ENCODE peak calls at places on chromosomes 2 and 18, in seven cellular contexts. One of them, this sample, is unnamed.

GRCh38 chr2:157761520-157761919 is 114.6 kb downstream of the ACVR1 start:
- DNase-seq in IMR-90: peak; percentile 59
- DNase-seq in coronary artery: no peak
- DNase-seq in CD8-positive, alpha-beta T cell: no peak
- DNase-seq in heart right ventricle: no peak
- DNase-seq in OCI-LY7: no peak
- DNase-seq in RWPE1: no peak
- DNase-seq in this sample: no peak

GRCh38 chr2:167478196-167478595 is 589.9 kb downstream of the XIRP2 start:
- DNase-seq in IMR-90: no peak
- DNase-seq in CD8-positive, alpha-beta T cell: no peak
- DNase-seq in RWPE1: no peak
- DNase-seq in OCI-LY7: no peak
- DNase-seq in coronary artery: no peak
- DNase-seq in heart right ventricle: no peak
- DNase-seq in this sample: no peak

GRCh38 chr2:9779572-9780264 is 63.6 kb upstream of the TAF1B start:
- DNase-seq in IMR-90: no peak
- DNase-seq in coronary artery: no peak
- DNase-seq in heart right ventricle: no peak
- DNase-seq in OCI-LY7: peak; percentile 66
- DNase-seq in RWPE1: no peak
- DNase-seq in CD8-positive, alpha-beta T cell: no peak
- DNase-seq in this sample: no peak

GRCh38 chr2:118837067-118837466 is 10.4 kb downstream of the EN1 start:
- DNase-seq in IMR-90: no peak
- DNase-seq in coronary artery: no peak
- DNase-seq in heart right ventricle: no peak
- DNase-seq in RWPE1: no peak
- DNase-seq in OCI-LY7: no peak
- DNase-seq in CD8-positive, alpha-beta T cell: no peak
- DNase-seq in this sample: no peak

GRCh38 chr2:102632380-102633175 is 13.2 kb downstream of the SLC9A2 start:
- DNase-seq in IMR-90: no peak
- DNase-seq in OCI-LY7: no peak
- DNase-seq in CD8-positive, alpha-beta T cell: no peak
- DNase-seq in heart right ventricle: no peak
- DNase-seq in coronary artery: no peak
- DNase-seq in RWPE1: no peak
- DNase-seq in this sample: no peak

GRCh38 chr2:175003875-175004729 is 1.1 kb downstream of the CHN1 start:
- DNase-seq in CD8-positive, alpha-beta T cell: no peak
- DNase-seq in RWPE1: no peak
- DNase-seq in heart right ventricle: no peak
- DNase-seq in OCI-LY7: no peak
- DNase-seq in IMR-90: no peak
- DNase-seq in coronary artery: no peak
- DNase-seq in this sample: no peak

GRCh38 chr2:94995516-94995915 is 30.0 kb upstream of the MAL start:
- DNase-seq in OCI-LY7: no peak
- DNase-seq in CD8-positive, alpha-beta T cell: no peak
- DNase-seq in heart right ventricle: no peak
- DNase-seq in RWPE1: no peak
- DNase-seq in IMR-90: no peak
- DNase-seq in coronary artery: no peak
- DNase-seq in this sample: no peak

GRCh38 chr2:223860809-223861738 is 23.7 kb upstream of the AP1S3 start:
- DNase-seq in CD8-positive, alpha-beta T cell: no peak
- DNase-seq in OCI-LY7: no peak
- DNase-seq in RWPE1: peak; percentile 89
- DNase-seq in coronary artery: no peak
- DNase-seq in IMR-90: peak; percentile 77
- DNase-seq in heart right ventricle: no peak
- DNase-seq in this sample: no peak

GRCh38 chr2:207067476-207067875 is 98.3 kb downstream of the KLF7 start:
- DNase-seq in OCI-LY7: no peak
- DNase-seq in heart right ventricle: no peak
- DNase-seq in CD8-positive, alpha-beta T cell: no peak
- DNase-seq in RWPE1: no peak
- DNase-seq in IMR-90: no peak
- DNase-seq in coronary artery: no peak
- DNase-seq in this sample: no peak

GRCh38 chr2:3446381-3446780 is 66.9 kb downstream of the TRAPPC12 start:
- DNase-seq in RWPE1: no peak
- DNase-seq in heart right ventricle: no peak
- DNase-seq in coronary artery: no peak
- DNase-seq in IMR-90: no peak
- DNase-seq in CD8-positive, alpha-beta T cell: no peak
- DNase-seq in OCI-LY7: no peak
- DNase-seq in this sample: no peak

DNA sequence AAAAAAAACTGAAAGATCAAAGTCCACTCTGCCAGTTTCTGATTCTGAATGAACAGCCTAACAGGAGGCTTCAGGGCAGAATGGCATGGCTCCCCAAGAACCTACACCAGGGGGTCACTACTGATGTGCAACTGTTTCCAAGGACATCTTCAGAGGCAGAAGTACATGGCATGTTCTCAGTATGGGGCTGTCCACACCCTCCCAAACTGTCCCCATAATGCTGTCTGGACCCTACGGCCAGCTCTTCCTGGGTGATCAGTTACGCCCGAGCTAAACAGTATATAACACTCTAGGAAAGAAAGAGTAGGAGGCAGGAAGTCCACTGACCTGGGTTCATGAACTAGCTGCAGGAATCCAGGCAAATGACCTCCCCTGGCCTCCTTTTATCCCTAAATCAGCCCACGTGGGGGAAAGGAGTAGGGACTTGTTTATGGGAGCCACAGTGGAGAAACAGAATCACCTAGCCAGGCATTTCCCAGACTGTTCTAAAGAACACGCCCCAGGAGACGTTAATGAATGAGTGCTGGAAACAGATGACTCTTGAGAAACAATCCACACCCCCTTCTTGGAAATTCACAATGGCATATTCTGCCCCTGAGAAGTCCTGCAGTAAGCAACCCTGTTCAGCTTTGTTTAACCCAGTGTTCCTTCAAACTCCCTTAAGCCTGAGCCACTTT is 2.5 kb downstream of the TMBIM1 start:
- DNase-seq in OCI-LY7: no peak
- DNase-seq in RWPE1: no peak
- DNase-seq in IMR-90: peak; percentile 36
- DNase-seq in CD8-positive, alpha-beta T cell: no peak
- DNase-seq in heart right ventricle: no peak
- DNase-seq in coronary artery: no peak
- DNase-seq in this sample: no peak
- H3K27ac ChIP-seq in OCI-LY7: peak overlapping the region; percentile 91
- H3K27ac ChIP-seq in RWPE1: peak overlapping the region; percentile 90
- H3K27ac ChIP-seq in IMR-90: peak overlapping the region; percentile 30
- H3K27ac ChIP-seq in CD8-positive, alpha-beta T cell: peak overlapping the region; percentile 72
- H3K27ac ChIP-seq in heart right ventricle: peak overlapping the region; percentile 97
- H3K27ac ChIP-seq in coronary artery: peak overlapping the region; percentile 97
- H3K27ac ChIP-seq in this sample: peak overlapping the region; percentile 96

GRCh38 chr2:121598087-121598486 is 51.2 kb downstream of the CLASP1 start:
- DNase-seq in coronary artery: no peak
- DNase-seq in OCI-LY7: no peak
- DNase-seq in CD8-positive, alpha-beta T cell: no peak
- DNase-seq in RWPE1: no peak
- DNase-seq in heart right ventricle: no peak
- DNase-seq in IMR-90: no peak
- DNase-seq in this sample: no peak
- H3K27ac ChIP-seq in coronary artery: no peak overlapping the region
- H3K27ac ChIP-seq in OCI-LY7: no peak overlapping the region
- H3K27ac ChIP-seq in CD8-positive, alpha-beta T cell: no peak overlapping the region
- H3K27ac ChIP-seq in RWPE1: no peak overlapping the region
- H3K27ac ChIP-seq in heart right ventricle: peak overlapping the region; percentile 3
- H3K27ac ChIP-seq in IMR-90: no peak overlapping the region
- H3K27ac ChIP-seq in this sample: no peak overlapping the region

GRCh38 chr18:73986711-73987110 is 160.9 kb downstream of the FBXO15 start:
- DNase-seq in CD8-positive, alpha-beta T cell: no peak
- DNase-seq in heart right ventricle: no peak
- DNase-seq in coronary artery: no peak
- DNase-seq in OCI-LY7: no peak
- DNase-seq in RWPE1: no peak
- DNase-seq in IMR-90: no peak
- DNase-seq in this sample: no peak
- H3K27ac ChIP-seq in CD8-positive, alpha-beta T cell: no peak overlapping the region
- H3K27ac ChIP-seq in heart right ventricle: no peak overlapping the region
- H3K27ac ChIP-seq in coronary artery: no peak overlapping the region
- H3K27ac ChIP-seq in OCI-LY7: no peak overlapping the region
- H3K27ac ChIP-seq in RWPE1: no peak overlapping the region
- H3K27ac ChIP-seq in IMR-90: no peak overlapping the region
- H3K27ac ChIP-seq in this sample: no peak overlapping the region

GRCh38 chr2:60437080-60437765 is 116.2 kb downstream of the BCL11A start:
- DNase-seq in OCI-LY7: peak; percentile 48
- DNase-seq in RWPE1: no peak
- DNase-seq in CD8-positive, alpha-beta T cell: no peak
- DNase-seq in coronary artery: no peak
- DNase-seq in heart right ventricle: no peak
- DNase-seq in IMR-90: no peak
- DNase-seq in this sample: no peak

GRCh38 chr2:60438653-60439052 is 114.8 kb downstream of the BCL11A start:
- DNase-seq in CD8-positive, alpha-beta T cell: no peak
- DNase-seq in RWPE1: no peak
- DNase-seq in coronary artery: no peak
- DNase-seq in heart right ventricle: no peak
- DNase-seq in OCI-LY7: no peak
- DNase-seq in IMR-90: no peak
- DNase-seq in this sample: no peak

GRCh38 chr2:60440080-60440753 is 113.2 kb downstream of the BCL11A start:
- DNase-seq in RWPE1: no peak
- DNase-seq in heart right ventricle: no peak
- DNase-seq in coronary artery: no peak
- DNase-seq in IMR-90: no peak
- DNase-seq in CD8-positive, alpha-beta T cell: no peak
- DNase-seq in OCI-LY7: peak; percentile 45
- DNase-seq in this sample: no peak

GRCh38 chr2:60439219-60439974 is 114.1 kb downstream of the BCL11A start:
- DNase-seq in IMR-90: no peak
- DNase-seq in coronary artery: no peak
- DNase-seq in CD8-positive, alpha-beta T cell: no peak
- DNase-seq in RWPE1: no peak
- DNase-seq in heart right ventricle: peak; percentile 47
- DNase-seq in OCI-LY7: peak; percentile 96
- DNase-seq in this sample: no peak

GRCh38 chr2:60438136-60438535 is 115.3 kb downstream of the BCL11A start:
- DNase-seq in IMR-90: no peak
- DNase-seq in heart right ventricle: no peak
- DNase-seq in OCI-LY7: peak; percentile 41
- DNase-seq in RWPE1: no peak
- DNase-seq in coronary artery: no peak
- DNase-seq in CD8-positive, alpha-beta T cell: no peak
- DNase-seq in this sample: no peak
- H3K27ac ChIP-seq in IMR-90: no peak overlapping the region
- H3K27ac ChIP-seq in heart right ventricle: peak overlapping the region; percentile 71
- H3K27ac ChIP-seq in OCI-LY7: peak overlapping the region; percentile 4
- H3K27ac ChIP-seq in RWPE1: no peak overlapping the region
- H3K27ac ChIP-seq in coronary artery: no peak overlapping the region
- H3K27ac ChIP-seq in CD8-positive, alpha-beta T cell: no peak overlapping the region
- H3K27ac ChIP-seq in this sample: no peak overlapping the region

GRCh38 chr2:42897386-42897785 is 105.0 kb upstream of the HAAO start:
- DNase-seq in IMR-90: no peak
- DNase-seq in CD8-positive, alpha-beta T cell: no peak
- DNase-seq in heart right ventricle: no peak
- DNase-seq in coronary artery: peak; percentile 60
- DNase-seq in RWPE1: no peak
- DNase-seq in OCI-LY7: no peak
- DNase-seq in this sample: no peak
- H3K27ac ChIP-seq in IMR-90: no peak overlapping the region
- H3K27ac ChIP-seq in CD8-positive, alpha-beta T cell: no peak overlapping the region
- H3K27ac ChIP-seq in heart right ventricle: no peak overlapping the region
- H3K27ac ChIP-seq in coronary artery: peak overlapping the region; percentile 20
- H3K27ac ChIP-seq in RWPE1: peak overlapping the region; percentile 88
- H3K27ac ChIP-seq in OCI-LY7: no peak overlapping the region
- H3K27ac ChIP-seq in this sample: no peak overlapping the region

GRCh38 chr2:12895017-12895416 is 178.3 kb downstream of the TRIB2 start:
- DNase-seq in coronary artery: no peak
- DNase-seq in heart right ventricle: no peak
- DNase-seq in CD8-positive, alpha-beta T cell: no peak
- DNase-seq in IMR-90: no peak
- DNase-seq in RWPE1: no peak
- DNase-seq in OCI-LY7: no peak
- DNase-seq in this sample: no peak
- H3K27ac ChIP-seq in coronary artery: no peak overlapping the region
- H3K27ac ChIP-seq in heart right ventricle: no peak overlapping the region
- H3K27ac ChIP-seq in CD8-positive, alpha-beta T cell: no peak overlapping the region
- H3K27ac ChIP-seq in IMR-90: no peak overlapping the region
- H3K27ac ChIP-seq in RWPE1: no peak overlapping the region
- H3K27ac ChIP-seq in OCI-LY7: no peak overlapping the region
- H3K27ac ChIP-seq in this sample: no peak overlapping the region

GRCh38 chr2:187542123-187542522 is 12.1 kb downstream of the TFPI start:
- DNase-seq in heart right ventricle: no peak
- DNase-seq in coronary artery: no peak
- DNase-seq in OCI-LY7: no peak
- DNase-seq in CD8-positive, alpha-beta T cell: no peak
- DNase-seq in IMR-90: no peak
- DNase-seq in RWPE1: no peak
- DNase-seq in this sample: no peak
- H3K27ac ChIP-seq in heart right ventricle: peak overlapping the region; percentile 74
- H3K27ac ChIP-seq in coronary artery: peak overlapping the region; percentile 70
- H3K27ac ChIP-seq in OCI-LY7: no peak overlapping the region
- H3K27ac ChIP-seq in CD8-positive, alpha-beta T cell: no peak overlapping the region
- H3K27ac ChIP-seq in IMR-90: peak overlapping the region; percentile 85
- H3K27ac ChIP-seq in RWPE1: no peak overlapping the region
- H3K27ac ChIP-seq in this sample: no peak overlapping the region

GRCh38 chr2:12935226-12935625 is 218.5 kb downstream of the TRIB2 start:
- DNase-seq in OCI-LY7: no peak
- DNase-seq in RWPE1: no peak
- DNase-seq in heart right ventricle: no peak
- DNase-seq in IMR-90: no peak
- DNase-seq in CD8-positive, alpha-beta T cell: no peak
- DNase-seq in coronary artery: no peak
- DNase-seq in this sample: no peak
- H3K27ac ChIP-seq in OCI-LY7: no peak overlapping the region
- H3K27ac ChIP-seq in RWPE1: no peak overlapping the region
- H3K27ac ChIP-seq in heart right ventricle: peak overlapping the region; percentile 7
- H3K27ac ChIP-seq in IMR-90: no peak overlapping the region
- H3K27ac ChIP-seq in CD8-positive, alpha-beta T cell: no peak overlapping the region
- H3K27ac ChIP-seq in coronary artery: no peak overlapping the region
- H3K27ac ChIP-seq in this sample: no peak overlapping the region

GRCh38 chr2:197236159-197236558 is 74.4 kb downstream of the ANKRD44 start:
- DNase-seq in OCI-LY7: no peak
- DNase-seq in coronary artery: no peak
- DNase-seq in CD8-positive, alpha-beta T cell: no peak
- DNase-seq in IMR-90: no peak
- DNase-seq in RWPE1: no peak
- DNase-seq in heart right ventricle: no peak
- DNase-seq in this sample: no peak
- H3K27ac ChIP-seq in OCI-LY7: no peak overlapping the region
- H3K27ac ChIP-seq in coronary artery: no peak overlapping the region
- H3K27ac ChIP-seq in CD8-positive, alpha-beta T cell: peak overlapping the region; percentile 41
- H3K27ac ChIP-seq in IMR-90: no peak overlapping the region
- H3K27ac ChIP-seq in RWPE1: no peak overlapping the region
- H3K27ac ChIP-seq in heart right ventricle: no peak overlapping the region
- H3K27ac ChIP-seq in this sample: no peak overlapping the region